ENCODE peak calls at places on chromosomes 6 and 20, in four cellular contexts. Q is WERI-Rb-1, J is gastrocnemius medialis, P is PC-3. T is an unnamed sample.

GRCh38 chr6:65707134-65707826 is at the start of gene EYS:
- DNase-seq in Q (peak), J (no peak), P (no peak), T (no peak)

GRCh38 chr6:37479266-37479854 is 20.3 kb downstream of the CCDC167 start:
- DNase-seq in Q (no peak), J (no peak), P (no peak), T (no peak)

GRCh38 chr6:84282566-84282965 is 55.1 kb upstream of the CEP162 start:
- DNase-seq in Q (no peak), J (no peak), P (peak), T (no peak)

GRCh38 chr6:7561153-7561964 is 19.9 kb downstream of the DSP start:
- DNase-seq in Q (no peak), J (no peak), P (peak), T (no peak)

GRCh38 chr20:50790651-50791277 is 4.1 kb upstream of the BCAS4 start:
- DNase-seq in Q (peak), J (peak), P (peak), T (peak)

GRCh38 chr20:59955131-59955796 is 3.0 kb upstream of the CDH26 start:
- DNase-seq in Q (peak), J (peak), P (peak), T (no peak)

GRCh38 chr20:45484676-45485075 is 15.1 kb downstream of the WFDC2 start:
- DNase-seq in Q (no peak), J (no peak), P (no peak), T (no peak)

GRCh38 chr20:23268792-23269354 is 81.7 kb upstream of the NXT1 start:
- DNase-seq in Q (no peak), J (no peak), P (no peak), T (no peak)

GRCh38 chr6:6545616-6546317 is 42.8 kb upstream of the LY86 start:
- DNase-seq in Q (no peak), J (no peak), P (no peak), T (no peak)

GRCh38 chr6:31661867-31662723 is 1.5 kb upstream of the C6orf47 start:
- DNase-seq in Q (no peak), J (no peak), P (no peak), T (no peak)

GRCh38 chr6:166904101-166904746 is 52.1 kb downstream of the RNASET2 start:
- DNase-seq in Q (no peak), J (no peak), P (peak), T (no peak)

GRCh38 chr6:130625825-130626500 is 201.2 kb upstream of the SMLR1 start:
- DNase-seq in Q (no peak), J (no peak), P (peak), T (peak)

GRCh38 chr20:18250237-18250636 is 38.1 kb upstream of the ZNF133 start:
- DNase-seq in Q (no peak), J (no peak), P (no peak), T (no peak)

GRCh38 chr6:136607932-136608772 is 57.9 kb upstream of the MAP7 start:
- DNase-seq in Q (peak), J (peak), P (peak), T (peak)

GRCh38 chr6:42781546-42781810 is 374 bp upstream of the BICRAL start:
- DNase-seq in Q (no peak), J (no peak), P (no peak), T (no peak)

GRCh38 chr6:166957087-166957804 is 896 bp upstream of the RNASET2 start:
- DNase-seq in Q (peak), J (peak), P (no peak), T (peak)

GRCh38 chr6:14499804-14500203 is 382.2 kb downstream of the CD83 start:
- DNase-seq in Q (peak), J (no peak), P (peak), T (no peak)

DNA sequence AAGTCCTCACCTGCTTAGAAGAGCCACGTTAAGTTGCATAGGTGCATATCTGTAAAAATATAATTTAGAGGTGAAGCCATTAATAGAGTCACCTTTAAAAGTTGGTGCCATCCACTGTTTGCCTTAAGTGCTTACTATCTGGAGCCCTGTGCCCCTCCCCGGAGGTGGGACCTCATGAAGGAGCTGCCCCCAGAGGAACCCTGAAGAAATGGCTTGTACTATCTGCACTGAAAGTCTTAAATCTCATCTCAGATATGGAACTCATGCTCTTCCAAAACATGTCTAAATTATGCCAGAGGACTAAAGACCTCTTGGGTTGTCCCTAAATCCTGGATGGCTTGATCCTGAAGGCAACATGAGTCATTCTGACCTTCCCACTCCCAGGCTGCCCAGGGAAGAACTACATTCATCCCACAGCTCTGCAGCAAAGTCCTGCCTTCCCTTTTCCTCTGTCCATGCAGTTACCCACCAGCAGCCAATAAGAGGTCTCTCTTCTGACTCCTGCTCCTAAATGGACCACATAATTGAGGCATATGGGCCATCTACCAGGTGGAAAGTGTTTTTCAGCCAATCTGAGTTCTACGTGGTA is 85.3 kb downstream of the ASXL1 start:
- DNase-seq in Q (no peak), J (no peak), P (no peak), T (peak)
- TF ChIP-seq CTCF in Q (no peak), J (no peak), P (no peak), T (no peak)

DNA sequence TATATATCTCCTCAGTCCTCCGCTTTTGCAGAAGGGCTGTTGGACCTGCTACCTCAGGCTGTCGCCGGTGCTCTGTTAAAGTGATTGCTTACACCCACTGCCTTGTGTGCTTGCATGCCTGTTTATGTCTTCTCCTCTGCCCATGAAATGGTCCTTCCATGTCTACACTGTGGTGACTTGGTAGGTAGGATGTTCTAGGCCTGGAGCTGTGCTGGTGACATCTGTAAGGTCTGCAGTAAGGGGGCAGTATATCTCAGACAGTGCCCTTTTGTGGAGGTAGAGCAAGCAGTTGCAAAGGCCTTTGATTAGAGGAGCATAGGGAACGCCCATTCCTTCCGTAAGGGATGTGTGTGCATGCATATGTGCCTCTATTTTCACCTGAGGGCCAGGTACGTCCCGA is 40.3 kb downstream of the VAPB start:
- DNase-seq in Q (no peak), J (no peak), P (no peak), T (no peak)
- TF ChIP-seq CTCF in Q (peak), J (no peak), P (peak), T (no peak)

GRCh38 chr6:23301546-23301945 is 732.2 kb downstream of the HDGFL1 start:
- DNase-seq in Q (no peak), J (no peak), P (no peak), T (no peak)
- TF ChIP-seq CTCF in Q (no peak), J (no peak), P (no peak), T (no peak)

DNA sequence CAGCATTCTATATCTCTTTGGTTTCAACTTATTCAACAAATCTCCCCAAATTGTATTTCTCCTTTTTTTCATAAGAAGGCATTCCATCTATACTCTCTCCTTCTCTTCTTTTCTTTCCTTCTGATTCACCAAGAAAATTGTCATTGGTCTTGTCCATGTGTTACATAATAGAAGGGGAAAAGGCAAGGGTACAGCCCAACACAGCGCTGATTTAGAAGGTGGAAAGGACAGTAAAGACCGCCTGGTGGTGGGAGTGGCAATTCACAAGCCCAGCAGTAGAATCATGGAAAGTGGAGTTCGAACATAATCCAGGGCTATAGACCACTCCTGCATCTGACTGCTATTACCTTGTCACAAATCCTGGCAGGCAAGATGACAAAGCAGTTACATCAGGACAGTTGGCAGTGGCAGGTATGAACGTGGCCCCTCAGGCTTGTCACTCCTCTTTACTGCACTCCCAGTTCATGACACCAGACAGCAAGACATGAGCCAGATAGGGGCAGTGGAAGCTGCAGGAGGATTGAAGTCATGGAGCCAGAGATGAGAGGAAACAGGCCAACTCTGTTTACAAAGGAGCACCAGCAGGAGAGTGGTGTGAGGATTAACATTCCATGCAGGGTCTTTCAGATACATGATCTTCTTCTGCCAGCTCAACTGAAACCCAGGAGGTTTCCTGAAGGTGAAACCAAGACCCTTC is 2.1 kb upstream of the TNFAIP3 start:
- DNase-seq in Q (no peak), J (no peak), P (no peak), T (no peak)
- TF ChIP-seq CTCF in Q (no peak), J (no peak), P (no peak), T (no peak)

GRCh38 chr6:101800598-101800997 is 407.1 kb downstream of the GRIK2 start:
- DNase-seq in Q (no peak), J (no peak), P (no peak), T (no peak)
- TF ChIP-seq CTCF in Q (no peak), J (no peak), P (no peak), T (no peak)

DNA sequence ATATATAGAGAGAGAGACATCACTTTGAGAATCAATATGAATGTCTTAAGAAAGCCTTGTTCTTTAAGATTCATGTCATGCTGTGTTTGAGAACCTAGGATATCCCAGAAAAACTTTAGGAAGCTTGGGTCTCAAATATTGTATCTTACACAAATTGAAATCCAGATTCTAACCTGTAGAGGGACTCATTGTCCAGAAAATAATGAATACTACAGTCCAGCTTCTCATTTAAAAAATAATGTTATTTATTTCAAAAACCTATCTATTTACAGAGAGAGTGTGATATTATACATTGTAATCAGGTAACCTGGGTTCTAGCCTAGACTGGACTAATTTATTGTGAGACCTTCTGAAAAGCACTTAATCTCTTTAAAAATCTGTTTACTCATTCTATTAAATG is 4.2 kb downstream of the RFX6 start:
- DNase-seq in Q (no peak), J (no peak), P (peak), T (no peak)
- TF ChIP-seq CTCF in Q (no peak), J (no peak), P (peak), T (no peak)

GRCh38 chr6:158329531-158329930 is 17.3 kb downstream of the TULP4 start:
- DNase-seq in Q (no peak), J (no peak), P (no peak), T (no peak)

GRCh38 chr6:158328446-158328845 is 16.2 kb downstream of the TULP4 start:
- DNase-seq in Q (no peak), J (no peak), P (no peak), T (no peak)

GRCh38 chr6:158327216-158327615 is 15.0 kb downstream of the TULP4 start:
- DNase-seq in Q (no peak), J (no peak), P (no peak), T (no peak)

GRCh38 chr6:158330016-158330415 is 17.8 kb downstream of the TULP4 start:
- DNase-seq in Q (no peak), J (no peak), P (no peak), T (no peak)

DNA sequence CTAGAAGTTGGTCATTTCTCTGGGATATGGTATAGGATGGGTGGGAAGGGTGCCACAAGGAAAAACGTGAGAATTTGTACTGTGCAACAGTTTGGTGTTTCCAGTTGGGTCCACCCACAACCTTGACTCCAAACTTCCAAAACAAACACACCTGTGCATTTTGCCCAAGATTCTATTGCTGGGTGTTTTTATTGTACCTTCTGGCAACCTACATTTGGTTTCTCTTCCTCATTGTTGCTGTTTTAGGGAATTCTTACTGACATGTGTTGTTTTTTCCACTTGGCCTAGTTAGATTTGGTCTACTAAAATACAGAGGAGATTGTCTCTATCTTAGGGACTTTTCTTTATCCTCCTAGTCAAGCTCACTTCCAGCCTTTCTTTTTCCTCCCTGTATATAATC is 16.7 kb downstream of the TULP4 start:
- DNase-seq in Q (no peak), J (no peak), P (no peak), T (no peak)
- TF ChIP-seq CTCF in Q (no peak), J (no peak), P (no peak), T (no peak)

GRCh38 chr20:52959125-52959524 is 13.0 kb upstream of the TSHZ2 start:
- DNase-seq in Q (peak), J (no peak), P (no peak), T (no peak)
- TF ChIP-seq CTCF in Q (peak), J (no peak), P (peak), T (peak)

DNA sequence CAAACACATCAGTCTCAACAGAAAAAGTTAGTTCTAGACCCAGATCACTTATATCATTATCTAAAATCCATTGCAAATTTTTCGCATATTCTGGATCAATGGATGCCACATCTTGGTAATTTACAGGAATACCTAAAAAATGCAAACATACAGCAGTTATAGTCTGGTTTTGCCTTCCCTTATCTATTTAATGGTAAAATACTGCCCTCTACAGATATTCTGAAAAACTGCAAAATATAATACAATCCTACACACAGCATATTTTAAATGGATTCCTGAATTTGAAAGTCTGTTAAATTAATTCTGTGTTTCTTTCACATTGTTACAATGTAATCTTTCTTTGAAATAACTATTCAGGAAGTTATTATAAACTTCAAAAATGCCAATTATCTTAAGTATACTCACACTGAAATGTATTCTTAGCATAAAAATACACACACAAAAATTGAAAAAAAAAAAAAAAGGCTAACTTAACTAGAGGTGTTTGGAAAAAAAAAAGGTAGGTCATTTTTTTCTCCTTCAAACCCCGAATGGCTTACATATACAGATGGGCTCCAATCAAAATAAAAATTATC is 88.4 kb downstream of the HACE1 start:
- DNase-seq in Q (no peak), J (no peak), P (peak), T (no peak)
- TF ChIP-seq CTCF in Q (no peak), J (peak), P (peak), T (peak)

GRCh38 chr6:117602899-117603588 is 733 bp upstream of the GOPC start:
- DNase-seq in Q (no peak), J (no peak), P (peak), T (no peak)

GRCh38 chr6:117601811-117602150 is 530 bp downstream of the GOPC start:
- DNase-seq in Q (no peak), J (peak), P (no peak), T (peak)

GRCh38 chr6:117600008-117600743 is 2.1 kb downstream of the GOPC start:
- DNase-seq in Q (no peak), J (no peak), P (peak), T (peak)

GRCh38 chr6:117605169-117605826 is 3.0 kb upstream of the GOPC start:
- DNase-seq in Q (peak), J (peak), P (peak), T (peak)

GRCh38 chr6:117602151-117602898 is at the start of gene GOPC:
- DNase-seq in Q (peak), J (peak), P (peak), T (peak)
- TF ChIP-seq CTCF in Q (peak), J (peak), P (peak), T (no peak)